ENCODE peak calls at places on chromosomes 6 and 20, in six cellular contexts. M, X, D, Z, Y and F are unnamed samples. For H3K4me1, the result is how much of the 10 kb centered on the place peaks cover.

GRCh38 chr6:125233216-125233615 is 68.6 kb downstream of the HDDC2 start:
- DNase-seq in M (no peak), X (no peak), D (no peak), Z (no peak), Y (no peak), F (no peak)

GRCh38 chr20:35615667-35616464 is at the start of gene SPAG4:
- DNase-seq in M (peak), X (peak), D (peak), Z (peak), Y (peak), F (peak)

GRCh38 chr20:36238760-36239159 is 2.5 kb downstream of the AAR2 start:
- DNase-seq in M (no peak), X (no peak), D (no peak), Z (no peak), Y (no peak), F (no peak)

GRCh38 chr6:90384720-90385119 is 88.1 kb upstream of the BACH2 start:
- DNase-seq in M (no peak), X (no peak), D (no peak), Z (no peak), Y (no peak), F (no peak)

GRCh38 chr20:51554538-51555165 is 12.1 kb upstream of the NFATC2 start:
- DNase-seq in M (no peak), X (no peak), D (no peak), Z (no peak), Y (no peak), F (no peak)

GRCh38 chr6:80348263-80348662 is 241.8 kb downstream of the BCKDHB start:
- DNase-seq in M (no peak), X (no peak), D (no peak), Z (no peak), Y (no peak), F (no peak)

GRCh38 chr20:63253438-63254236 is 626 bp downstream of the NKAIN4 start:
- DNase-seq in M (no peak), X (no peak), D (no peak), Z (no peak), Y (no peak), F (no peak)

GRCh38 chr6:113565306-113565705 is 291.8 kb upstream of the MARCKS start:
- DNase-seq in M (no peak), X (no peak), D (no peak), Z (no peak), Y (no peak), F (no peak)

GRCh38 chr20:50560867-50561266 is 50.7 kb downstream of the PTPN1 start:
- DNase-seq in M (no peak), X (no peak), D (no peak), Z (no peak), Y (no peak), F (no peak)

GRCh38 chr20:48400009-48400408 is 427.8 kb downstream of the PREX1 start:
- DNase-seq in M (no peak), X (no peak), D (no peak), Z (no peak), Y (no peak), F (no peak)

GRCh38 chr6:82372656-82373055 is 9.0 kb downstream of the TPBG start:
- DNase-seq in M (no peak), X (no peak), D (no peak), Z (no peak), Y (no peak), F (no peak)

GRCh38 chr6:128358111-128358780 is 162.2 kb downstream of the PTPRK start:
- DNase-seq in M (no peak), X (no peak), D (no peak), Z (no peak), Y (no peak), F (no peak)

GRCh38 chr6:156280131-156280530 is 497.0 kb upstream of the ARID1B start:
- DNase-seq in M (no peak), X (no peak), D (no peak), Z (no peak), Y (no peak), F (no peak)

GRCh38 chr6:135814043-135814442 is 37.5 kb upstream of the PDE7B start:
- DNase-seq in M (peak), X (no peak), D (no peak), Z (no peak), Y (no peak), F (no peak)

GRCh38 chr20:3661836-3662665 is 1.1 kb downstream of the GFRA4 start:
- DNase-seq in M (no peak), X (no peak), D (no peak), Z (no peak), Y (no peak), F (no peak)

GRCh38 chr20:826695-827323 is 6.7 kb upstream of the FAM110A start:
- DNase-seq in M (no peak), X (no peak), D (no peak), Z (no peak), Y (no peak), F (no peak)

GRCh38 chr6:83511901-83512681 is at the start of gene PRSS35:
- DNase-seq in M (peak), X (no peak), D (no peak), Z (no peak), Y (no peak), F (no peak)

DNA sequence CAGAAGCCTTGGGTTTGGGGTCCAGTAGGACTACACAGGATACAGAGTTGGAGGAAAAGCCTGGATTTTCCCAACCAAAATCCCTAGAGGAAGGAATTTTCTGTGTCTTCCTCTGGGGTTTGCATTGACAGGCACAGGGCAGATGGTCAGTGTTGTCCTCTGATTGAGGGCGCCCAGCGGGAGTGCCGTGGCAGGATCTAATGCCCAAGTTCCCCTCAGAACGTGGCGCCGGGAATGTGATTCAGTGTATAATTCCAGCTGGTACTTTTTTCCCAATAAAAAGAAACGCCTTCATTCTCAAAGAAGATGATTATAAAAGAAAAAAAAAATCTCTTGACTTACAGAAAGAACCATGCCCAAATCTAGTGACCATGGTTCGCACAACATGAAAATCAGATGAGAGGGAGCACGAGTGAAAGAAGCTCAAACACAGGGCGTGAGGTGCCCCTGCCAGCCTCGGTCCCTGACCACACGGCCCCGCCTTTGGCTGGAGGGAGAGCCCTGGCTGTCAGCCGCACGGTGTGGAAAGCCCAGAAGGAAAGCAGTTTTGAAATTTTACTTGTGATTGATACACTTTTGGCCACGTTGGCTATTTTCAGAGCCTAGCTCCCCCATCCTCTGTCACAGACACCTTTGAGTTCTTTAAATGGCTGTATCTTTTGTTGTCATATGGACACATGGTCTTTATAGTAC is 31.6 kb downstream of the VEGFA start:
- DNase-seq in M (no peak), X (no peak), D (no peak), Z (no peak), Y (no peak), F (no peak)
- H3K27ac ChIP-seq in M (no peak), X (no peak), D (no peak), Z (no peak), Y (no peak), F (no peak)

GRCh38 chr6:7146079-7146828 is 38.5 kb downstream of the RREB1 start:
- DNase-seq in M (peak), X (peak), D (no peak), Z (peak), Y (no peak), F (no peak)

GRCh38 chr6:7145269-7146078 is 37.7 kb downstream of the RREB1 start:
- DNase-seq in M (no peak), X (no peak), D (no peak), Z (peak), Y (no peak), F (no peak)

GRCh38 chr6:7144810-7145209 is 37.0 kb downstream of the RREB1 start:
- DNase-seq in M (no peak), X (no peak), D (no peak), Z (no peak), Y (no peak), F (no peak)

GRCh38 chr6:7148100-7148822 is 40.5 kb downstream of the RREB1 start:
- DNase-seq in M (no peak), X (no peak), D (no peak), Z (no peak), Y (no peak), F (no peak)

GRCh38 chr6:7147051-7147671 is 39.4 kb downstream of the RREB1 start:
- DNase-seq in M (no peak), X (no peak), D (no peak), Z (no peak), Y (no peak), F (no peak)
- H3K4me1 ChIP-seq in M (half or more), X (under half), D (half or more), Z (under half), Y (under half), F (half or more)

DNA sequence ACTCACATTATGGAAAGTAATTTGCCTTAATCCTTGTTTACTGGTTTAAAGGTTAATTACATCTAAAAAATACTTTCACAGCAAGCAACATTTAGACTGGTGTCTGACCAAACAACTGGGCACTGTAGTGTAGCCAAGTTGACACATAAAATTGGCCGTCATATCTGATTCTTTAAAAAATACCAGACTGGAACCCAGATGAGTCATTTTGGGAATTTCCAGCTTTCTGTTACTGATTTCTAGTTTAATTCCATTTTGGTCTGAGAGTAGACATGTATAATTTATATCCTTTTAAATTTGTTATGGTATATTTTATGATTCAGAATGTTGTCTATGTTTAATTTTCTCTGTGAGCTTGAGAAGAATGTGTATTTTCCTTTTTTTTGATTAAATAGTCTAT is 44.1 kb downstream of the SCP2D1 start:
- DNase-seq in M (no peak), X (no peak), D (no peak), Z (no peak), Y (no peak), F (no peak)
- H3K27ac ChIP-seq in M (no peak), X (no peak), D (no peak), Z (no peak), Y (no peak), F (no peak)

GRCh38 chr6:56534680-56535419 is 107.8 kb downstream of the DST start:
- DNase-seq in M (no peak), X (no peak), D (no peak), Z (no peak), Y (no peak), F (no peak)

GRCh38 chr6:56536536-56536935 is 106.2 kb downstream of the DST start:
- DNase-seq in M (no peak), X (no peak), D (no peak), Z (no peak), Y (no peak), F (no peak)

GRCh38 chr6:56532766-56533551 is 109.7 kb downstream of the DST start:
- DNase-seq in M (no peak), X (no peak), D (no peak), Z (no peak), Y (no peak), F (no peak)

GRCh38 chr6:56537223-56537770 is 105.4 kb downstream of the DST start:
- DNase-seq in M (no peak), X (no peak), D (no peak), Z (no peak), Y (no peak), F (no peak)

DNA sequence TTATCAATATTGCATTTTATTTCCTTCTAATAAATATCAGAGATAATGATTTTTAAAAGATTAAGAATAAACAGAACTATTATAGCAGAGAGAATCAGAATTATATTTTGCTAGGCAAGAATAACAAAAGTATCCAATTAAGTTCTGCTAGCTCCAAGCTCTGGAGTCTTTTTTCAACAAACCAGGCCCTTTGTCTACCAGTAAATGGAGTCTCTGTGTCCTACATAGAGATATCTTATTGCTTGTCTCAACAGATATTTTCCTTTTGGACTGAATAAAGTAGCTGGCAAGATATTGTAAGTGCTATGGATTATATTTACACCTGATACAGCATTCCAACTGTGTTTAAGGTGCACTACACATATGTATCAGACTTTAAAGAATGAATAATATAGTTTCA is 107.1 kb downstream of the DST start:
- DNase-seq in M (no peak), X (no peak), D (no peak), Z (no peak), Y (no peak), F (no peak)
- H3K4me1 ChIP-seq in M (under half), X (under half), D (under half), Z (under half), Y (under half), F (under half)

GRCh38 chr6:20877008-20877937 is 343.0 kb downstream of the CDKAL1 start:
- DNase-seq in M (peak), X (no peak), D (no peak), Z (peak), Y (no peak), F (no peak)

GRCh38 chr6:20879121-20879520 is 344.9 kb downstream of the CDKAL1 start:
- DNase-seq in M (no peak), X (no peak), D (no peak), Z (no peak), Y (no peak), F (no peak)

GRCh38 chr6:20875369-20875963 is 341.2 kb downstream of the CDKAL1 start:
- DNase-seq in M (no peak), X (peak), D (no peak), Z (no peak), Y (no peak), F (no peak)

GRCh38 chr6:20873425-20874190 is 339.4 kb downstream of the CDKAL1 start:
- DNase-seq in M (no peak), X (no peak), D (no peak), Z (no peak), Y (no peak), F (no peak)

DNA sequence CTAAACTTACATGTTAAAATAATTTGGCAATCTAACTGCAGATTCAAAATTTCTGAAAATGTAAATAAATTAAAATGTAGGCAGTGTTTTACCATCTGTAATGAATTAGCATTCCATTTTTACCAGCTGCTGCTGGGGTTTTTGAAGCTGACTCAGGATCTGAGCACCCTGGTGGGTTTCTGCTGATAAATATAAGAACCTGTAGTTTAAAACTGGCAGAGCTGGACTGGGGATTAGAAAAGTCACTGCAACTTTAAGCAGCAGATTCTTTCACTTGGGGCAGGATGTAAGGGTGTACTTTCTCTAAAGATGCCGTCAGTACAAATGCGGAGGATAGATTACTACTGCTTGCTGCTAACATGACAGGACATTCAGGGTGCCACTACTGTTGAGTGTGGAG is 341.8 kb downstream of the CDKAL1 start:
- DNase-seq in M (no peak), X (no peak), D (no peak), Z (no peak), Y (no peak), F (no peak)
- H3K27ac ChIP-seq in M (no peak), X (no peak), D (no peak), Z (no peak), Y (no peak), F (no peak)

DNA sequence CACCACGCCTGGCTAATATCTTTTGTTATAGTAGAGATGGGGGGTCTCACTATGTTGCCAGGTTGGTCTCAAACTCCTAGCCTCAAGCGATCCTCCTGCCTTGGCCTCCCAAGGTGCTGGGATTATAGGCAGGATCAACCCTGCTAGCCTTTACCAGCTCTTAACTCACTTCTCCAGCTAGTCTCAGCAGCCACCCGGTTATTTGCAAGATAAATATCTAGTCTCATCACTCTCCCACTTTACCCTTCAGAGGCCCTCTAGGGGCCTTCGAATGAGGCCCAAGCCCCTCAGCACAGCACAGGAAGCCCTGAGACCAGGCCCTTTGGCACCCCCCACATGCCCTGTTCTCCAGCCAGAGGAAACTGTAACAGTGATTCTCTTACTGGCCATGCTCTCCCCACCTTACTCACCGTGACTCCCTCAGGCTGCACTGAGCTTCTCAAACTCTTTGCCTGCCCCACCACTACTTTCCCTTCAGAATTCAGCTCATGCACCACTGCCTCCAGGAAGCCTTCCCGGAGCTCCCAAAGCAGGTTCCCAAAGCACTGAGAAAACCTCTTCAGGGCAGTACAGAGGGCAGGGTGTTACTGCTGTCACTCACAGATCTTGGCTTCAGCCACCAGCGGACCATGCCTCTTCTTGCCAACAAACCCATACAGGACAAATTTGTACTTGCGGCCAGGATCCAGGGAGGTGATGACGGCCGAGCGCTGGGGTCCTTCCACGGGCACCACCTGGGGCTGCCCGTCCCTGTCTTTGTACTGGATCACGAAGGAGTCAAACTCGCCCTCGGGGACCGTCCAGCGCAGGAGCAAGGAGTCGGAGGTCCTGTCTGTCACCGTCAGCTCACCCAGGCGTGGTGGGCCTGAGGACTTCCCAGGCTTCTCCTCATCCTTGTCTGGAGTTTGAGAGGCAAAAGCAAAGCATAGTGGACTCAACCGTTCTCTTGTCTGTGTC is 25.0 kb downstream of the TNXB start:
- DNase-seq in M (no peak), X (no peak), D (no peak), Z (no peak), Y (no peak), F (no peak)
- H3K4me1 ChIP-seq in M (under half), X (under half), D (under half), Z (under half), Y (under half), F (under half)

DNA sequence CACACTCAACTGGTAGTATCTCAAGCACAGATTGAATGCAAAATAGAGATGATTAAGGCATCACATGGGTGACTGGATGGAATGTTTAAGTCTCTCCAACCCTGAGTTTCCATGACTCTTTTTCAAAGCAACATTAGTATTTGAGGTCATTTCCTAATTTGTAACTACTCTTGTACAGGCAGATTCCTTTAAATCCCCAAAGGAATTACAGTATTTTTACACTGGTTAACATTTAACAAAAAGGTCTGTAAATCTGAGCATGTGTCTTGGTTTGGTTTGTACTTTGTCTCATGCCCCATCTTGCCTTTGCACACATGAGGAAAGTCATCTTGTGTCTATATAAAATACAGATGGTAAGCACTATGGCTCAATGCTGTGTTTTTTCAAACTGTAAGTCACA is 15.1 kb downstream of the RMND1 start:
- DNase-seq in M (no peak), X (no peak), D (no peak), Z (no peak), Y (no peak), F (no peak)
- H3K27ac ChIP-seq in M (no peak), X (no peak), D (no peak), Z (no peak), Y (no peak), F (no peak)